ENCODE peak calls at places on chromosomes 2 and 18, in seven cellular contexts. T, N, O, Z, A, Q and R are unnamed samples.
A peak's percentile ranks its signal among the peaks of the same experiment; 100 is the strongest.

GRCh38 chr2:102461188-102461587 is 11.8 kb upstream of the SLC9A4 start:
- DNase-seq in T (no peak), N (no peak), O (no peak), Z (no peak), A (no peak), Q (no peak), R (no peak)

GRCh38 chr2:187775651-187776050 is 221.4 kb upstream of the TFPI start:
- DNase-seq in T (peak; percentile 15), N (no peak), O (no peak), Z (no peak), A (no peak), Q (no peak), R (no peak)

GRCh38 chr18:24364177-24364576 is 33.4 kb downstream of the OSBPL1A start:
- DNase-seq in T (no peak), N (no peak), O (no peak), Z (no peak), A (no peak), Q (no peak), R (no peak)

GRCh38 chr2:31058096-31058843 is 80.0 kb downstream of the GALNT14 start:
- DNase-seq in T (no peak), N (no peak), O (no peak), Z (no peak), A (no peak), Q (no peak), R (no peak)

GRCh38 chr18:42298744-42299685 is 344.0 kb downstream of the PIK3C3 start:
- DNase-seq in T (peak; percentile 66), N (peak; percentile 15), O (peak; percentile 68), Z (peak; percentile 46), A (no peak), Q (peak; percentile 12), R (peak; percentile 87)

GRCh38 chr2:20223345-20224190 is 1.4 kb downstream of the SDC1 start:
- DNase-seq in T (peak; percentile 42), N (peak; percentile 87), O (peak; percentile 61), Z (peak; percentile 49), A (no peak), Q (no peak), R (peak; percentile 79)

GRCh38 chr2:149192425-149192824 is 138.0 kb upstream of the LYPD6 start:
- DNase-seq in T (no peak), N (no peak), O (no peak), Z (no peak), A (no peak), Q (no peak), R (no peak)

GRCh38 chr18:7871560-7872456 is 304.7 kb downstream of the PTPRM start:
- DNase-seq in T (peak; percentile 17), N (peak; percentile 28), O (peak; percentile 49), Z (no peak), A (no peak), Q (no peak), R (no peak)

GRCh38 chr2:98710709-98711108 is 20.2 kb downstream of the MGAT4A start:
- DNase-seq in T (no peak), N (no peak), O (no peak), Z (no peak), A (no peak), Q (no peak), R (no peak)

GRCh38 chr2:157805519-157805918 is 70.6 kb downstream of the ACVR1 start:
- DNase-seq in T (no peak), N (no peak), O (no peak), Z (no peak), A (no peak), Q (no peak), R (no peak)

GRCh38 chr2:172985139-172985874 is 90.3 kb upstream of the MAP3K20 start:
- DNase-seq in T (peak; percentile 63), N (peak; percentile 78), O (no peak), Z (no peak), A (no peak), Q (peak; percentile 4), R (no peak)

GRCh38 chr2:189609423-189609816 is 28.8 kb upstream of the SLC40A1 start:
- DNase-seq in T (peak; percentile 59), N (no peak), O (peak; percentile 59), Z (no peak), A (no peak), Q (no peak), R (no peak)

GRCh38 chr2:121128741-121129659 is 156.0 kb downstream of the TFCP2L1 start:
- DNase-seq in T (no peak), N (peak; percentile 43), O (peak; percentile 45), Z (peak; percentile 52), A (no peak), Q (peak; percentile 48), R (peak; percentile 78)

GRCh38 chr18:56696966-56697365 is 45.8 kb downstream of the WDR7 start:
- DNase-seq in T (peak; percentile 67), N (peak; percentile 12), O (no peak), Z (no peak), A (no peak), Q (no peak), R (no peak)

GRCh38 chr2:176473177-176473576 is 203.9 kb downstream of the MTX2 start:
- DNase-seq in T (peak; percentile 25), N (no peak), O (no peak), Z (no peak), A (no peak), Q (no peak), R (no peak)

GRCh38 chr18:12282436-12283039 is 25.5 kb upstream of the TUBB6 start:
- DNase-seq in T (peak; percentile 93), N (no peak), O (peak; percentile 27), Z (no peak), A (no peak), Q (no peak), R (no peak)

GRCh38 chr2:108607706-108608301 is 73.5 kb downstream of the LIMS1 start:
- DNase-seq in T (peak; percentile 59), N (no peak), O (peak; percentile 42), Z (peak; percentile 46), A (no peak), Q (no peak), R (no peak)

GRCh38 chr18:77108001-77108692 is 24.4 kb downstream of the MBP start:
- DNase-seq in T (peak; percentile 92), N (no peak), O (no peak), Z (no peak), A (no peak), Q (no peak), R (peak; percentile 33)

GRCh38 chr2:156630579-156631337 is 194.6 kb downstream of the GPD2 start:
- DNase-seq in T (no peak), N (no peak), O (no peak), Z (no peak), A (no peak), Q (no peak), R (peak; percentile 76)

GRCh38 chr2:56770490-56770889 is 586.7 kb downstream of the CCDC85A start:
- DNase-seq in T (peak; percentile 7), N (no peak), O (no peak), Z (no peak), A (no peak), Q (no peak), R (no peak)
- TF ChIP-seq CEBPB in T (no peak), N (no peak), O (no peak), Z (no peak), A (no peak), Q (no peak), R (no peak)

DNA sequence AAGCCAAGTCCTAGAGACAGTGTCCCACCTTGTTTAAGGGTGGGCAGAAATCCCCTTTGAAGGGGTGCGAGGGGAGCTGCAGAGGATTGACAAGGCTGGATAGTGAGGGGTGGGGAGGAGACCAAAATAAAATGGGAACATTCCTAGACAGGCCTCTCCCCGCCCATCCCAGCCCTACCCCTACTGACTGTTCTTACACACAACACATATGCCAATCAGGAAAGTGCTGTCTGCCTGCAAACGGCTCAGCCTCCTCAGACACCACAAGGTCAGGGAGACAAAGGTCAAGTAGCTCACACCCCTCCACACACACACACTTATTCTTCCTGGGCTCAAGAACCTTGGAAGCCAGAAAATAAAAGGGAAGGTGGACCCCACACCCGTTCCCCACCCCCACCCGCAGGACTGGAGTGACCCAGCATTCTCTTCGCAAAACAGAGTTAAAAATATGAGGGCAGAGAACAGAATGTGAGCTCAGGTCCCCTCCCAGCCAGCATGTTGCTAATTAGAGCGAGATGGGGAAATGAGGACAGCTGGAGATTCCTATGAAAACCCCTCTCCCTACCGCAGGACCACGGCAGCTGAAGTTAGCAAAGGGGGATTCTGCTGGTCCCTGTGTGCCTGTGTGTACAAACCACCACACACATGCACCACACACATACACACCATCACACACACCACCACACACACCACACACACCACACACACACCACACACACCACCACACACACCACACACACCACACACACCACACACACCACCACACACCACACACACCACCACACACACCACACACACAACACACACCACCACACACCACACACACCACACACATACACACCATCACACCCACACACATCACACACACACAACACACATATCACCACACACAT is 197.8 kb downstream of the TNS1 start:
- DNase-seq in T (no peak), N (no peak), O (no peak), Z (no peak), A (no peak), Q (no peak), R (no peak)
- TF ChIP-seq CEBPB in T (no peak), N (no peak), O (no peak), Z (no peak), A (no peak), Q (no peak), R (no peak)

GRCh38 chr2:136402281-136402680 is 284.3 kb upstream of the CXCR4 start:
- DNase-seq in T (no peak), N (no peak), O (no peak), Z (no peak), A (no peak), Q (no peak), R (no peak)

GRCh38 chr2:136408795-136409194 is 290.8 kb upstream of the CXCR4 start:
- DNase-seq in T (no peak), N (no peak), O (no peak), Z (no peak), A (no peak), Q (no peak), R (no peak)

GRCh38 chr2:136407113-136407951 is 289.4 kb upstream of the CXCR4 start:
- DNase-seq in T (no peak), N (no peak), O (no peak), Z (no peak), A (no peak), Q (no peak), R (no peak)

GRCh38 chr2:136407952-136408318 is 290.0 kb upstream of the CXCR4 start:
- DNase-seq in T (no peak), N (no peak), O (no peak), Z (no peak), A (no peak), Q (no peak), R (no peak)

GRCh38 chr2:136404925-136405324 is 287.0 kb upstream of the CXCR4 start:
- DNase-seq in T (no peak), N (no peak), O (no peak), Z (no peak), A (no peak), Q (no peak), R (no peak)
- TF ChIP-seq CEBPB in T (no peak), N (no peak), O (no peak), Z (no peak), A (no peak), Q (no peak), R (no peak)

DNA sequence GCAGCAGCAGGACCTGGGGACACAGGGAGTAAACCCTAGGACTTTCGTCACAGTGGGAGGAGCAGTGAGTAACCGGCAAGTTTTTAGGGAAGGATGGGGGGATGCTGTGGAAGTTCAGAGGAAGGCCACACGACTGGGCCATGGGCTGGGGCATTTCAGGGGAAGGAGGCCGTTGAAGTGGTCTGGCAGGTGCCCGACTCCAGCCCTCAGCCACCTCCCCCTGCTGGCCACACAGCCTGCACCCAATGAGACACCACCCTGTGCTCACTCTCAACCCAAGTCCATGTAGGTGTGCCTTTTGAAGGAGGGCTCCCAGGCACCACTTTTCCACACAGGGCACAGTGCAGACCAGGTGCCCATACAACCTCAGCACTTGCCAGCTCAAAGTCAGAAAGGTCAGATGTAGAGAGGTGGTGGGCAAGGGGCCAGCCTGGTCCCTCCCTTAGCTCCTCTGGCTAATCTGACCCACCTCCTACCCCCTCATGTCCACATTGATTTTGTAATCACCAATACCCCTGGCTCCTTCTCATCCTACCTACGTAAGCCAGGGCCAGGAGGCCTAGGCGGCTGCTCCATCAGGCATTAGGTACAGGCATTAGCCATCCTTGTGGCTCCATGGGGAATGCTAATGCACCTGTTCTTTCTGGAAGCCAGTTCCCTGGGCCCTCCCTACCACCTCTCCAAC is 211.2 kb downstream of the SMAD2 start:
- DNase-seq in T (no peak), N (no peak), O (no peak), Z (no peak), A (no peak), Q (no peak), R (no peak)
- TF ChIP-seq CEBPB in T (no peak), N (no peak), O (no peak), Z (no peak), A (no peak), Q (no peak), R (no peak)